ENCODE peak calls at places on chromosomes 6 and 20, in nine cellular contexts. W is SW 1271; S is stimulated activated CD8-positive, alpha-beta memory T cell treated with anti-CD3 and anti-CD28 coated beads, Interleukin-15, amount 100 ng/mL, for 24 hours; O is CD8-positive, alpha-beta T cell; I is NCI-H345; T is HS-27A; L is NCI-H2029 treated with DMSO at 0.1 percent for 48 hours; C is heart left ventricle; Z is activated CD4-positive, alpha-beta T cell treated with anti-CD3 and anti-CD28 coated beads, Interleukin-2, amount 50 U/mL, for 1 hour. N is an unnamed sample.

GRCh38 chr20:58867211-58867610 is 14.7 kb downstream of the GNAS start:
- DNase-seq in W (no peak), S (no peak), O (no peak), I (no peak), T (no peak), L (no peak), C (no peak), Z (no peak), N (no peak)

GRCh38 chr6:108736832-108737231 is 111.4 kb upstream of the ARMC2 start:
- DNase-seq in W (peak), S (no peak), O (no peak), I (no peak), T (peak), L (no peak), C (no peak), Z (no peak), N (peak)

GRCh38 chr20:51735728-51736600 is 32.2 kb downstream of the ATP9A start:
- DNase-seq in W (no peak), S (no peak), O (no peak), I (no peak), T (no peak), L (no peak), C (no peak), Z (no peak), N (no peak)

GRCh38 chr6:157688960-157689599 is 134.0 kb upstream of the SNX9 start:
- DNase-seq in W (no peak), S (no peak), O (no peak), I (no peak), T (no peak), L (no peak), C (no peak), Z (no peak), N (no peak)

GRCh38 chr6:131979515-131980337 is 28.6 kb upstream of the CCN2 start:
- DNase-seq in W (no peak), S (no peak), O (no peak), I (no peak), T (peak), L (no peak), C (no peak), Z (no peak), N (no peak)

GRCh38 chr20:2174067-2174466 is 72.4 kb downstream of the STK35 start:
- DNase-seq in W (no peak), S (no peak), O (no peak), I (no peak), T (no peak), L (no peak), C (no peak), Z (no peak), N (no peak)

GRCh38 chr20:44720994-44721784 is 6.0 kb downstream of the CCN5 start:
- DNase-seq in W (no peak), S (no peak), O (no peak), I (no peak), T (peak), L (peak), C (peak), Z (no peak), N (peak)

GRCh38 chr20:7094438-7094997 is 327.0 kb downstream of the BMP2 start:
- DNase-seq in W (no peak), S (no peak), O (no peak), I (peak), T (peak), L (peak), C (no peak), Z (no peak), N (no peak)

GRCh38 chr6:41636803-41637178 is 1.5 kb upstream of the MDFI start:
- DNase-seq in W (no peak), S (no peak), O (no peak), I (no peak), T (no peak), L (no peak), C (no peak), Z (no peak), N (peak)

GRCh38 chr6:23498013-23498412 is 628.0 kb upstream of the NRSN1 start:
- DNase-seq in W (no peak), S (no peak), O (no peak), I (no peak), T (no peak), L (no peak), C (no peak), Z (no peak), N (no peak)

GRCh38 chr6:41171908-41172307 is 9.0 kb upstream of the TREM2 start:
- DNase-seq in W (no peak), S (no peak), O (no peak), I (no peak), T (no peak), L (no peak), C (no peak), Z (no peak), N (no peak)

GRCh38 chr20:51444922-51445438 is 97.5 kb downstream of the NFATC2 start:
- DNase-seq in W (no peak), S (no peak), O (no peak), I (no peak), T (no peak), L (no peak), C (peak), Z (no peak), N (no peak)

GRCh38 chr6:111714403-111715270 is 109.0 kb upstream of the TRAF3IP2 start:
- DNase-seq in W (no peak), S (no peak), O (no peak), I (no peak), T (no peak), L (no peak), C (no peak), Z (no peak), N (no peak)

GRCh38 chr20:41462372-41463161 is 95.9 kb upstream of the EMILIN3 start:
- DNase-seq in W (no peak), S (no peak), O (no peak), I (no peak), T (no peak), L (no peak), C (no peak), Z (no peak), N (no peak)

GRCh38 chr6:31617010-31617409 is 2.0 kb downstream of the AIF1 start:
- DNase-seq in W (no peak), S (no peak), O (no peak), I (no peak), T (no peak), L (no peak), C (no peak), Z (no peak), N (no peak)

GRCh38 chr6:50816115-50816675 is 2.5 kb upstream of the TFAP2B start:
- DNase-seq in W (peak), S (peak), O (peak), I (peak), T (peak), L (peak), C (no peak), Z (peak), N (peak)

GRCh38 chr6:14921170-14921569 is 324.7 kb upstream of the JARID2 start:
- DNase-seq in W (no peak), S (no peak), O (no peak), I (no peak), T (no peak), L (peak), C (peak), Z (no peak), N (peak)

GRCh38 chr6:121835662-121836061 is 400.2 kb downstream of the GJA1 start:
- DNase-seq in W (no peak), S (no peak), O (no peak), I (no peak), T (no peak), L (no peak), C (no peak), Z (no peak), N (no peak)

GRCh38 chr20:48284837-48285236 is 499.6 kb upstream of the SULF2 start:
- DNase-seq in W (no peak), S (no peak), O (no peak), I (no peak), T (no peak), L (no peak), C (no peak), Z (no peak), N (no peak)

GRCh38 chr6:145263807-145264206 is 471.5 kb downstream of the EPM2A start:
- DNase-seq in W (no peak), S (no peak), O (no peak), I (no peak), T (no peak), L (no peak), C (no peak), Z (no peak), N (no peak)

GRCh38 chr20:34222208-34222607 is 19.0 kb upstream of the ASIP start:
- DNase-seq in W (no peak), S (no peak), O (no peak), I (no peak), T (peak), L (no peak), C (no peak), Z (no peak), N (no peak)

GRCh38 chr6:16344756-16345155 is 106.4 kb downstream of the GMPR start:
- DNase-seq in W (no peak), S (no peak), O (no peak), I (no peak), T (no peak), L (no peak), C (no peak), Z (no peak), N (no peak)

GRCh38 chr20:63159826-63160640 is 55.9 kb downstream of the YTHDF1 start:
- DNase-seq in W (no peak), S (no peak), O (no peak), I (no peak), T (no peak), L (no peak), C (peak), Z (no peak), N (no peak)

GRCh38 chr6:105278035-105278434 is 98.2 kb upstream of the POPDC3 start:
- DNase-seq in W (no peak), S (no peak), O (no peak), I (no peak), T (no peak), L (no peak), C (no peak), Z (no peak), N (no peak)

GRCh38 chr20:6026051-6026450 is 27.8 kb downstream of the LRRN4 start:
- DNase-seq in W (no peak), S (no peak), O (no peak), I (no peak), T (no peak), L (no peak), C (no peak), Z (no peak), N (no peak)

GRCh38 chr20:57860576-57860975 is 150.8 kb upstream of the PMEPA1 start:
- DNase-seq in W (no peak), S (no peak), O (peak), I (no peak), T (no peak), L (no peak), C (no peak), Z (no peak), N (no peak)

GRCh38 chr20:22984611-22985010 is 50.5 kb upstream of the SSTR4 start:
- DNase-seq in W (no peak), S (no peak), O (no peak), I (no peak), T (no peak), L (no peak), C (peak), Z (no peak), N (no peak)

GRCh38 chr6:156391977-156392376 is 385.2 kb upstream of the ARID1B start:
- DNase-seq in W (no peak), S (no peak), O (no peak), I (no peak), T (no peak), L (no peak), C (no peak), Z (no peak), N (no peak)

GRCh38 chr6:130896249-130896648 is 69.0 kb downstream of the SMLR1 start:
- DNase-seq in W (no peak), S (no peak), O (no peak), I (no peak), T (no peak), L (no peak), C (no peak), Z (no peak), N (no peak)

GRCh38 chr20:19909696-19910095 is 107.5 kb upstream of the NAA20 start:
- DNase-seq in W (no peak), S (no peak), O (no peak), I (no peak), T (no peak), L (no peak), C (peak), Z (no peak), N (peak)

GRCh38 chr6:159451051-159451450 is 242.0 kb downstream of the SOD2 start:
- DNase-seq in W (no peak), S (no peak), O (no peak), I (no peak), T (no peak), L (no peak), C (no peak), Z (no peak), N (no peak)

GRCh38 chr20:10857362-10858070 is 183.7 kb upstream of the JAG1 start:
- DNase-seq in W (no peak), S (no peak), O (no peak), I (no peak), T (no peak), L (no peak), C (no peak), Z (no peak), N (peak)

GRCh38 chr6:152909241-152909640 is 73.6 kb downstream of the FBXO5 start:
- DNase-seq in W (no peak), S (no peak), O (no peak), I (no peak), T (no peak), L (no peak), C (no peak), Z (no peak), N (no peak)

GRCh38 chr20:19649041-19649440 is 109.0 kb upstream of the RIN2 start:
- DNase-seq in W (no peak), S (no peak), O (no peak), I (no peak), T (no peak), L (no peak), C (no peak), Z (no peak), N (no peak)

GRCh38 chr6:48813821-48814220 is 649.2 kb downstream of the MMUT start:
- DNase-seq in W (no peak), S (no peak), O (no peak), I (no peak), T (no peak), L (no peak), C (no peak), Z (no peak), N (no peak)

GRCh38 chr20:36936341-36936740 is 15.2 kb downstream of the SAMHD1 start:
- DNase-seq in W (no peak), S (no peak), O (no peak), I (no peak), T (no peak), L (no peak), C (no peak), Z (no peak), N (no peak)

GRCh38 chr6:163850874-163851273 is 436.4 kb downstream of the QKI start:
- DNase-seq in W (no peak), S (no peak), O (no peak), I (no peak), T (no peak), L (no peak), C (no peak), Z (no peak), N (no peak)

GRCh38 chr20:61806995-61807394 is 258.7 kb downstream of the TAF4 start:
- DNase-seq in W (no peak), S (no peak), O (no peak), I (no peak), T (no peak), L (no peak), C (no peak), Z (no peak), N (no peak)

N was measured in left cardiac atrium.